ENCODE peak calls at places on chromosome 6, in nine cellular contexts. X is A549; Z is NCI-H1694 treated with DMSO at 0.1 percent for 48 hours; K is CD4-positive, CD25-positive, alpha-beta regulatory T cell; I is AG04450; Q is posterior vena cava; Y is ELR; G is NCI-H510A treated with DMSO at 0.1 percent for 48 hours; J is activated CD8-positive, alpha-beta memory T cell treated with anti-CD3 and anti-CD28 coated beads, Interleukin-2, amount 50 U/mL, for 4 hours. D is an unnamed sample.

GRCh38 chr6:50977796-50978195 is 159.1 kb downstream of the TFAP2B start:
- DNase-seq in I (no peak), Z (no peak), K (no peak), Q (no peak), X (no peak), Y (no peak), J (no peak), G (no peak), D (no peak)

GRCh38 chr6:167252271-167252670 is 38.8 kb upstream of the UNC93A start:
- DNase-seq in Z (no peak), I (no peak), K (no peak), X (no peak), Q (no peak), Y (no peak), J (no peak), G (no peak), D (no peak)

GRCh38 chr6:132131351-132131750 is 180.2 kb upstream of the CCN2 start:
- DNase-seq in K (no peak), G (no peak), X (no peak), I (no peak), Q (no peak), Z (no peak), Y (peak), J (no peak), D (no peak)

GRCh38 chr6:83861077-83861476 is 1.6 kb downstream of the CYB5R4 start:
- DNase-seq in G (no peak), Q (no peak), K (no peak), Z (no peak), Y (no peak), J (no peak), X (no peak), I (no peak), D (no peak)

GRCh38 chr6:1390805-1391511 is 1.6 kb downstream of the FOXF2 start:
- DNase-seq in G (no peak), X (no peak), Q (no peak), K (no peak), I (no peak), Y (peak), J (no peak), Z (no peak), D (no peak)

GRCh38 chr6:106237286-106237685 is 88.3 kb downstream of the ATG5 start:
- DNase-seq in Y (no peak), J (no peak), X (no peak), Q (no peak), I (no peak), G (no peak), K (no peak), Z (no peak), D (no peak)

GRCh38 chr6:152484806-152485205 is 152.4 kb downstream of the SYNE1 start:
- DNase-seq in K (no peak), Y (no peak), Z (no peak), J (no peak), X (no peak), G (no peak), I (no peak), Q (no peak), D (no peak)

GRCh38 chr6:125370343-125370742 is 68.6 kb upstream of the HDDC2 start:
- DNase-seq in Q (no peak), K (no peak), Y (no peak), G (no peak), J (no peak), X (no peak), Z (no peak), I (no peak), D (no peak)

GRCh38 chr6:86938814-86939213 is 1.5 kb downstream of the HTR1E start:
- DNase-seq in I (no peak), Y (no peak), K (no peak), G (no peak), Q (no peak), Z (no peak), X (no peak), J (no peak), D (no peak)

GRCh38 chr6:159169193-159169555 is at the start of gene FNDC1:
- DNase-seq in Y (peak), X (peak), J (no peak), Z (no peak), K (peak), I (no peak), Q (peak), G (no peak), D (no peak)

D was measured in kidney epithelial cell.